ENCODE peak calls at places on chromosomes 5 and 9, in four cellular contexts. U is tibial artery, P is AG04449, H is prostate gland. E is an unnamed sample.

GRCh38 chr9:88672874-88673695 is 138.1 kb downstream of the NXNL2 start:
- DNase-seq in U (no peak), P (no peak), H (no peak), E (no peak)

GRCh38 chr5:142439208-142439607 is 114.4 kb upstream of the SPRY4 start:
- DNase-seq in U (no peak), P (no peak), H (no peak), E (no peak)

GRCh38 chr5:52674815-52675545 is 112.7 kb upstream of the ITGA1 start:
- DNase-seq in U (no peak), P (no peak), H (no peak), E (no peak)

GRCh38 chr9:86721843-86722705 is 225.2 kb downstream of the GAS1 start:
- DNase-seq in U (peak), P (peak), H (peak), E (no peak)

GRCh38 chr5:43193952-43194321 is 1.9 kb downstream of the NIM1K start:
- DNase-seq in U (no peak), P (no peak), H (no peak), E (no peak)

GRCh38 chr9:125156551-125156950 is 13.2 kb upstream of the SCAI start:
- DNase-seq in U (no peak), P (no peak), H (no peak), E (no peak)

GRCh38 chr5:90802695-90803317 is 244.2 kb downstream of the ADGRV1 start:
- DNase-seq in U (no peak), P (no peak), H (peak), E (no peak)

GRCh38 chr9:135907006-135907434 is 326 bp downstream of the CAMSAP1 start:
- DNase-seq in U (no peak), P (no peak), H (no peak), E (peak)

GRCh38 chr5:169581580-169582227 is 1.9 kb upstream of the SPDL1 start:
- DNase-seq in U (no peak), P (no peak), H (peak), E (no peak)

GRCh38 chr5:180315762-180316212 is 23.9 kb upstream of the MAPK9 start:
- DNase-seq in U (no peak), P (no peak), H (peak), E (peak)

GRCh38 chr9:106287108-106287631 is 575.8 kb upstream of the ZNF462 start:
- DNase-seq in U (no peak), P (no peak), H (no peak), E (no peak)

GRCh38 chr5:100595812-100596173 is 60.6 kb downstream of the FAM174A start:
- DNase-seq in U (no peak), P (no peak), H (no peak), E (no peak)

GRCh38 chr5:150245111-150245789 is 44.3 kb downstream of the CAMK2A start:
- DNase-seq in U (peak), P (no peak), H (no peak), E (no peak)

GRCh38 chr9:137437691-137438590 is 3.2 kb downstream of the ENTPD8 start:
- DNase-seq in U (no peak), P (no peak), H (no peak), E (no peak)

GRCh38 chr9:128987800-128988199 is 40.3 kb downstream of the NUP188 start:
- DNase-seq in U (peak), P (peak), H (no peak), E (no peak)

GRCh38 chr5:174732040-174733020 is 7.9 kb downstream of the MSX2 start:
- DNase-seq in U (no peak), P (no peak), H (no peak), E (no peak)

GRCh38 chr5:158911693-158912363 is 187.9 kb downstream of the EBF1 start:
- DNase-seq in U (no peak), P (no peak), H (no peak), E (no peak)

GRCh38 chr9:18542837-18543405 is 69.0 kb downstream of the ADAMTSL1 start:
- DNase-seq in U (no peak), P (peak), H (no peak), E (no peak)

GRCh38 chr5:173455599-173455957 is 127.4 kb upstream of the STC2 start:
- DNase-seq in U (no peak), P (no peak), H (no peak), E (no peak)

GRCh38 chr5:83715316-83716060 is 5.2 kb downstream of the HAPLN1 start:
- DNase-seq in U (no peak), P (no peak), H (no peak), E (no peak)

GRCh38 chr9:70589571-70590263 is 175.3 kb upstream of the KLF9 start:
- DNase-seq in U (peak), P (peak), H (no peak), E (no peak)

GRCh38 chr5:139671096-139671841 is 23.1 kb downstream of the CXXC5 start:
- DNase-seq in U (no peak), P (no peak), H (no peak), E (peak)

GRCh38 chr5:123209163-123210013 is 120.3 kb downstream of the PRDM6 start:
- DNase-seq in U (no peak), P (peak), H (no peak), E (no peak)

GRCh38 chr9:4620881-4621555 is 41.1 kb upstream of the PLPP6 start:
- DNase-seq in U (no peak), P (no peak), H (no peak), E (no peak)

GRCh38 chr5:134383980-134384697 is 12.8 kb downstream of the UBE2B start:
- DNase-seq in U (no peak), P (no peak), H (no peak), E (no peak)

GRCh38 chr5:113255579-113256210 is 179.1 kb downstream of the TSSK1B start:
- DNase-seq in U (no peak), P (no peak), H (no peak), E (no peak)

GRCh38 chr5:145941096-145941676 is 4.8 kb downstream of the SH3RF2 start:
- DNase-seq in U (no peak), P (no peak), H (no peak), E (no peak)

GRCh38 chr9:92652461-92652860 is 17.5 kb downstream of the IPPK start:
- DNase-seq in U (no peak), P (no peak), H (no peak), E (no peak)

GRCh38 chr5:77012601-77013000 is 17.6 kb upstream of the AGGF1 start:
- DNase-seq in U (no peak), P (no peak), H (no peak), E (no peak)

GRCh38 chr5:138096363-138096762 is 12.5 kb downstream of the WNT8A start:
- DNase-seq in U (no peak), P (no peak), H (no peak), E (no peak)

GRCh38 chr5:136810198-136810823 is 445.0 kb upstream of the TRPC7 start:
- DNase-seq in U (no peak), P (peak), H (no peak), E (no peak)

GRCh38 chr5:153490124-153491085 is at the start of gene GRIA1:
- DNase-seq in U (no peak), P (no peak), H (no peak), E (no peak)

GRCh38 chr5:95717439-95717838 is 13.7 kb upstream of the RHOBTB3 start:
- DNase-seq in U (no peak), P (no peak), H (no peak), E (no peak)

GRCh38 chr5:10875201-10875768 is 114.3 kb upstream of the DAP start:
- DNase-seq in U (no peak), P (no peak), H (no peak), E (no peak)

GRCh38 chr5:83583859-83584258 is 112.3 kb downstream of the VCAN start:
- DNase-seq in U (no peak), P (no peak), H (no peak), E (no peak)

GRCh38 chr9:38039090-38039906 is 29.7 kb downstream of the SHB start:
- DNase-seq in U (no peak), P (no peak), H (no peak), E (no peak)

GRCh38 chr9:72442212-72442607 is 77.2 kb upstream of the ZFAND5 start:
- DNase-seq in U (no peak), P (peak), H (peak), E (no peak)

GRCh38 chr9:121059998-121060636 is 10.0 kb upstream of the C5 start:
- DNase-seq in U (no peak), P (no peak), H (peak), E (peak)

GRCh38 chr5:179774442-179774841 is 19.3 kb upstream of the LTC4S start:
- DNase-seq in U (no peak), P (no peak), H (no peak), E (no peak)

GRCh38 chr5:38557309-38557710 is 864 bp upstream of the LIFR start:
- DNase-seq in U (no peak), P (no peak), H (peak), E (no peak)

GRCh38 chr5:38556599-38557308 is at the start of gene LIFR:
- DNase-seq in U (peak), P (no peak), H (peak), E (peak)

GRCh38 chr5:38559427-38559826 is 3.0 kb upstream of the LIFR start:
- DNase-seq in U (no peak), P (no peak), H (no peak), E (no peak)

GRCh38 chr5:38556115-38556598 is 289 bp downstream of the LIFR start:
- DNase-seq in U (no peak), P (no peak), H (no peak), E (peak)

DNA sequence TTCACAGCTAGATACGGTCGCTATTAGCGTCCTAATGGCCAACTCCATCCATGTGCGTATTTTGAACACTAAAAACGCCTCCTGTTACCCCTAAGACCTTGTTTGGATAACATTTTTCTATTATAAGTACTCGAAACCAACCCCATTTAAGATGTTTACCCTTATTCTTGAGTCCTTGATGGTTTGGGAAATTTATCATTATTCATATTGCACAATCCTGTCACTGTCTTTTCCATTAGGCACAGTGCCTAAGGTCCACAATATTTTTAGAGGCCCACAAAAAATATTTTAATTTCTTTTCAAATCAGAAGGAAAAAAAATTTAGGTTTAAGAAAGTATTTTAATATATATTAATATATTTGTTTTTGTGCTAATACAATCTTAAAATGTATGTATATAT is 1.3 kb upstream of the LIFR start:
- DNase-seq in U (no peak), P (no peak), H (no peak), E (no peak)
- H3K4me3 ChIP-seq in U (peak), P (peak), H (peak), E (no peak)

GRCh38 chr5:54517512-54518145 is at the start of gene SNX18:
- DNase-seq in U (peak), P (peak), H (peak), E (peak)

GRCh38 chr5:54520940-54521339 is 3.4 kb downstream of the SNX18 start:
- DNase-seq in U (no peak), P (no peak), H (no peak), E (no peak)

GRCh38 chr5:54518146-54519082 is 855 bp downstream of the SNX18 start:
- DNase-seq in U (peak), P (no peak), H (peak), E (peak)

GRCh38 chr5:54520438-54520846 is 2.9 kb downstream of the SNX18 start:
- DNase-seq in U (peak), P (no peak), H (no peak), E (no peak)

DNA sequence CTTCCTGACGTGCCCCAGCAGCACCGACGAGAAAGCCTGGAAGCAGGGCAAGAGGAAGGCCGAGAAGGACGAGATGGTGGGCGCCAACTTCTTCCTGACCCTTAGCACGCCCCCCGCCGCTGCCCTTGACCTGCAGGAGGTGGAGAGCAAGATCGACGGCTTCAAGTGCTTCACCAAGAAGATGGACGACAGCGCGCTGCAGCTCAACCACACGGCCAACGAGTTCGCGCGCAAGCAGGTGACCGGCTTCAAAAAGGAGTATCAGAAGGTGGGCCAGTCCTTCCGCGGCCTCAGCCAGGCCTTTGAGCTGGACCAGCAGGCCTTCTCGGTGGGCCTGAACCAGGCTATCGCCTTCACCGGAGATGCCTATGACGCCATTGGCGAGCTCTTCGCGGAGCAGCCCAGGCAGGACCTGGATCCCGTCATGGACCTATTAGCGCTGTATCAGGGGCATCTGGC is 1.6 kb downstream of the SNX18 start:
- DNase-seq in U (peak), P (no peak), H (peak), E (peak)
- H3K4me3 ChIP-seq in U (peak), P (peak), H (peak), E (no peak)

DNA sequence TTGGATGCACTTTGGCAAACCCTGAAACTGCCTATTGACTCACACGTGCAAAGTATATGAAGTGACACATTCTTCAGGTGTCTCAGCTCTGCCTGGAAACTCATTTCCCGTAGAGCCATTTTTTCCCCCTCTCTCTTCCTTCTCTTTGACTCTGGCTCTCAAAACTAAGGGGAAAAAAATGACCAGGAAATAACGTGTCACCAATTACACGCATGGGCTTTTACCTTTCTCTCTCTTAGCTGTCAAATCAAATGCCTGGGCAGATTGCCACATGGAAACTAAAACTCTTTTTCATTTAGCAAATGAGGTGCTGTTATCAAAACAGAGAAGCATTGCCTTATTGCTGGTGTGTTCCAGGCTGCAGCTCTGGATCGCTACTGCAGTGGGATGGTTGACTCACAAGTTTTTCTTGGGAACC is 18.3 kb upstream of the IFNK start:
- DNase-seq in U (no peak), P (no peak), H (no peak), E (no peak)
- H3K4me3 ChIP-seq in U (no peak), P (no peak), H (no peak), E (no peak)

GRCh38 chr9:1702701-1703100 is 312.4 kb upstream of the SMARCA2 start:
- DNase-seq in U (no peak), P (no peak), H (no peak), E (no peak)

GRCh38 chr9:1698991-1699390 is 316.2 kb upstream of the SMARCA2 start:
- DNase-seq in U (no peak), P (no peak), H (no peak), E (no peak)

DNA sequence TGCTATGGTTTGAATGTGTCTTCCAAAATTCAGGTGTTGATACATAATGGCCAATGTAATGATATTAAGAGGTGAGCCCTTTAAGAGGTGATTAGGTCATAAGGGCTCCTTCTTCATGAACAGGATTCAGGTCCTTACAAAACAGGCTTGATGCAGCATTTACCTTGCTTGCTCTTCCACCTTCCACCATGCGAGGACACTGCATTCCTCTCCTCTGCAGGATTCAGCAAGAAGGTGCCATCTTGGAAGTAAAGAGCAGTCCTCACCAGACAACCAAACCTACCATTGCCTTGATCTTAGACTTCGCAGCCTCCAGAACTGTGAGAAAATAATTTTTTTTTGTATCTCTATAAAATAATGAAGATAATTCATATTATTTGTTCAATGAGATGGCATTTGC is 314.0 kb upstream of the SMARCA2 start:
- DNase-seq in U (no peak), P (no peak), H (no peak), E (no peak)
- H3K4me3 ChIP-seq in U (no peak), P (no peak), H (no peak), E (no peak)

DNA sequence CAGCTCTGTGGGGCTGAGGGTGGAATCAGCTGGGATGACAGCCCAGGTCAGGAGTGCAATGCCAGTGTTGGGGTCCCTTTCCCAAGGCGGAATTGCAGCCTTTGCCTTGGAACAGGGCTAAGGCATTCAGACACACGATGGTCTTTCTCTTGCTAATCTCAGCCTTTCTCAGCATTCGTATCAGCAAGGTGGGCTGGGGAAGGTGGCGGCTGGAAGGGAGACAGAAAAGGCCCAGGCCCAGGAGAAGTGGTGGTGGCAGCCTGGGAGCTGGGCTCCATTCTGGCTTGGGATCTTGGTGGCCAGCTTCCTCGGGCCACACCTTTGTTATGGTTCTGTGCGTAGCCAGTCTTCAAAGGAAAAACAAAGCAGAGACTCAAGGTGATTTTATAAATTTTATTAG is 1.1 kb upstream of the ARHGEF28 start:
- DNase-seq in U (no peak), P (no peak), H (no peak), E (no peak)
- H3K4me3 ChIP-seq in U (no peak), P (no peak), H (no peak), E (no peak)

DNA sequence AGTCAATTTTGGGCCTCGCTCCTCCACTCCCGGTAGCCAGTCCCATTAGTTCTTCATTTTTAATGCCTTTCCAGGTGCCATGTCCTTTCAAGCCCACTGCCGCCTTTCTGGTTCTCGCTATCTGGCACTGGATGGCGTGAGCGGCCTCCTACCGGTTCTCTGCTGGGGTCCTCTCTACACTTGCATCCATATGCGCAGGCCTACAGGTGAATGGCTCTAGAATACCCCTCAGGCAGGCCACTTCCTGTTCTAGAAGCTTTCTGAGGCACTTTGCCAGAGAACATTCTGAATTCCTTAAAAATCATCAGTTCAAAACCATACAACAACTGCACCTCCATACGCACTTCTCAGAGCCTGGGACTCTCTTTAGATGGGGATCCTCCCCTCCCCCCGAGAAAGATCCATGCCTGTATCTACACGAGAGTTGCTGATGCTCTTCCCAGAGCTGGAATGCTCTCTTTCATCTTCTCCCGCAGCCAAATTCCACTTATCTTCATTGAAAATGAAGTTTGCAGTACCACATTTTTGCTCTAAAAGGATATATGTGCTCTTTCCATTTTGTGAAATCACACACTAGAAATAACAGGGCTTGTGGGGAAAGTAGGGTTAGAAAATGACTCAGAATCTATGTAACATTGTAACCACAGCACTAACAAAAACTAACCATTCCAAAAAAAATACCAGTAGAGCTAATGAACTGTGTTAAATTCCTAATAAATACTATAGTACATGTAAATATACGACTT is 1.4 kb upstream of the LHFPL2 start:
- DNase-seq in U (no peak), P (no peak), H (no peak), E (no peak)
- H3K4me3 ChIP-seq in U (peak), P (no peak), H (no peak), E (no peak)

GRCh38 chr9:35636135-35636876 is 14.4 kb downstream of the SIT1 start:
- DNase-seq in U (peak), P (no peak), H (no peak), E (no peak)
- H3K4me3 ChIP-seq in U (no peak), P (no peak), H (no peak), E (no peak)